ENCODE peak calls at places on chromosomes 7 and 10, in six cellular contexts. N is effector memory CD8-positive, alpha-beta T cell; G is cardiac muscle cell; Z is anterior cingulate cortex; O is T1000; M is ELR. K is an unnamed sample.

GRCh38 chr7:33742521-33742920 is 162.8 kb upstream of the BMPER start:
- DNase-seq in N (no peak), G (no peak), Z (no peak), M (no peak), O (no peak), K (no peak)

GRCh38 chr7:50315193-50315592 is 10.7 kb downstream of the IKZF1 start:
- DNase-seq in Z (no peak), O (no peak), N (no peak), M (no peak), G (no peak), K (no peak)

GRCh38 chr7:92681633-92682032 is 91.4 kb upstream of the FAM133B start:
- DNase-seq in M (no peak), O (no peak), Z (no peak), G (no peak), N (no peak), K (no peak)

GRCh38 chr7:100879685-100880261 is 4.9 kb downstream of the SRRT start:
- DNase-seq in M (no peak), N (no peak), G (no peak), O (no peak), Z (no peak), K (no peak)

GRCh38 chr10:29495366-29495765 is 139.4 kb downstream of the SVIL start:
- DNase-seq in Z (no peak), O (no peak), G (no peak), N (no peak), M (no peak), K (no peak)

GRCh38 chr10:62733654-62734293 is 70.7 kb upstream of the ADO start:
- DNase-seq in O (no peak), N (no peak), G (no peak), Z (no peak), M (no peak), K (no peak)

GRCh38 chr10:52566471-52567246 is 205.9 kb downstream of the MBL2 start:
- DNase-seq in O (no peak), N (no peak), M (peak), G (peak), Z (no peak), K (no peak)

GRCh38 chr10:49534670-49535381 is 4.1 kb downstream of the ERCC6 start:
- DNase-seq in O (no peak), Z (no peak), G (no peak), N (no peak), M (peak), K (no peak)

GRCh38 chr7:42736931-42737330 is 174.9 kb downstream of the C7orf25 start:
- DNase-seq in N (no peak), O (no peak), Z (no peak), M (peak), G (peak), K (no peak)

GRCh38 chr7:50690541-50691011 is 92.1 kb downstream of the GRB10 start:
- DNase-seq in M (no peak), G (no peak), O (no peak), N (no peak), Z (no peak), K (no peak)

GRCh38 chr7:3174515-3175318 is 126.3 kb upstream of the SDK1 start:
- DNase-seq in G (no peak), N (no peak), M (no peak), O (no peak), Z (no peak), K (no peak)

GRCh38 chr7:55212176-55212575 is 153.0 kb upstream of the LANCL2 start:
- DNase-seq in O (no peak), M (no peak), N (no peak), G (no peak), Z (no peak), K (no peak)

GRCh38 chr10:16698457-16698856 is 118.8 kb downstream of the RSU1 start:
- DNase-seq in Z (no peak), M (no peak), O (no peak), G (no peak), N (no peak), K (no peak)

GRCh38 chr10:31315453-31315852 is 3.6 kb upstream of the ZEB1 start:
- DNase-seq in N (no peak), Z (no peak), M (peak), G (no peak), O (peak), K (no peak)

GRCh38 chr7:157302314-157302711 is 34.5 kb upstream of the DNAJB6 start:
- DNase-seq in M (peak), N (peak), O (peak), G (no peak), Z (no peak), K (no peak)

GRCh38 chr10:109957092-109957797 is 33.9 kb upstream of the XPNPEP1 start:
- DNase-seq in O (no peak), M (no peak), Z (no peak), N (no peak), G (no peak), K (no peak)

GRCh38 chr10:121860810-121861209 is 67.0 kb downstream of the ATE1 start:
- DNase-seq in Z (no peak), M (no peak), O (no peak), N (no peak), G (no peak), K (no peak)

GRCh38 chr10:10623958-10624590 is 393.6 kb upstream of the CELF2 start:
- DNase-seq in M (no peak), G (no peak), O (no peak), N (no peak), Z (no peak), K (no peak)

GRCh38 chr10:62335326-62335725 is 38.8 kb upstream of the ZNF365 start:
- DNase-seq in N (no peak), G (no peak), O (no peak), M (peak), Z (no peak), K (no peak)

GRCh38 chr7:98034044-98035035 is 44.3 kb upstream of the OCM2 start:
- DNase-seq in M (no peak), O (no peak), G (peak), N (no peak), Z (no peak), K (peak)

GRCh38 chr7:107860241-107860961 is 30.6 kb upstream of the DLD start:
- DNase-seq in O (no peak), N (no peak), Z (no peak), M (no peak), G (no peak), K (no peak)

GRCh38 chr10:89478739-89479116 is 56.7 kb downstream of the SLC16A12 start:
- DNase-seq in O (no peak), M (no peak), Z (no peak), N (no peak), G (peak), K (no peak)

GRCh38 chr10:34854147-34854601 is 39.1 kb upstream of the PARD3 start:
- DNase-seq in Z (peak), N (no peak), O (no peak), G (no peak), M (peak), K (no peak)

GRCh38 chr7:1286946-1287628 is 54.4 kb downstream of the UNCX start:
- DNase-seq in N (no peak), O (no peak), Z (no peak), M (no peak), G (no peak), K (no peak)

GRCh38 chr10:128660726-128661125 is 534.5 kb upstream of the MKI67 start:
- DNase-seq in Z (no peak), M (no peak), O (no peak), G (no peak), N (no peak), K (no peak)

GRCh38 chr10:120788756-120789155 is 62.4 kb upstream of the WDR11 start:
- DNase-seq in N (no peak), O (no peak), M (no peak), G (no peak), Z (no peak), K (no peak)

GRCh38 chr10:70684374-70684773 is 12.1 kb downstream of the ADAMTS14 start:
- DNase-seq in N (no peak), O (no peak), M (no peak), G (no peak), Z (no peak), K (no peak)

GRCh38 chr7:101532000-101532399 is 97.1 kb downstream of the MYL10 start:
- DNase-seq in O (no peak), M (peak), G (no peak), N (no peak), Z (no peak), K (no peak)